ENCODE peak calls at places on chromosome 10, in five cellular contexts. B is WTC11, V is HepG2, G is GM12878, Q is H1. U is an unnamed sample.

GRCh38 chr10:76547352-76547972 is 1090.1 kb downstream of the KCNMA1 start:
- DNase-seq in G (no peak), B (peak; percentile 84), V (peak; percentile 74), Q (peak; percentile 86), U (peak; percentile 93)

GRCh38 chr10:118979661-118980060 is 49.9 kb upstream of the NANOS1 start:
- DNase-seq in B (no peak), V (no peak), Q (no peak), G (no peak), U (no peak)

GRCh38 chr10:14815681-14816080 is 22.2 kb downstream of the CDNF start:
- DNase-seq in G (no peak), Q (no peak), V (no peak), B (no peak), U (no peak)

GRCh38 chr10:104441601-104442000 is 88.0 kb downstream of the CFAP58 start:
- DNase-seq in V (no peak), B (no peak), G (no peak), Q (no peak), U (no peak)

GRCh38 chr10:63206576-63206975 is 73.4 kb downstream of the NRBF2 start:
- DNase-seq in V (no peak), B (no peak), G (no peak), Q (no peak), U (no peak)

GRCh38 chr10:44828515-44829142 is 82.5 kb upstream of the TMEM72 start:
- DNase-seq in B (no peak), Q (no peak), G (no peak), V (no peak), U (peak; percentile 20)

GRCh38 chr10:72108811-72109618 is 20.7 kb upstream of the SPOCK2 start:
- DNase-seq in G (no peak), B (no peak), Q (no peak), V (no peak), U (no peak)

GRCh38 chr10:79132681-79133381 is 64.1 kb downstream of the ZMIZ1 start:
- DNase-seq in Q (no peak), B (no peak), V (no peak), G (no peak), U (no peak)

GRCh38 chr10:97399843-97400545 is 1.1 kb downstream of the RRP12 start:
- DNase-seq in V (peak; percentile 56), B (no peak), Q (no peak), G (no peak), U (peak; percentile 39)

GRCh38 chr10:101444058-101444457 is 90.1 kb downstream of the BTRC start:
- DNase-seq in B (no peak), G (no peak), Q (no peak), V (peak; percentile 4), U (peak; percentile 24)
- TF ChIP-seq CTCF in B (no peak), G (peak; percentile 12), Q (no peak), V (peak; percentile 9), U (peak; percentile 67)

DNA sequence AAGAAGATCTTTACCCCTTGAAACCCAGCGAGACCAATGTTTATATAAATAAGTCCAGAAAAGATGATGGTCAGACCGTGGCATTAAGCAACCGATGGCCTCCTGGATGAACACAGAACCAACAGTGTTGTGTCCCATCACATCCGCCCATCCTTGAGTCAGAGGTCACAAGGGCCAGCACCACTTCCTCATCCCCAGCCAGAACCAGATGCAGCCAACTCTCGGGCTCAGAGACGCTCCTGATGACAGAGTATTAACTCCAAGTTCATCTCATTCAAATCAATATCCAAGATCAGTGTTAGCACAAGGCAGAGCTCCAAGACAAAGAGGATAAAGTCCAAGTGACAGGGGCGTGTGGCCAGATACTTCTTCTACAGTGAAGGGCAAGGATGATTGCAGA is 63.5 kb downstream of the FAM53B start:
- DNase-seq in V (no peak), Q (no peak), B (no peak), G (no peak), U (no peak)
- TF ChIP-seq CREB1 in V (no peak), Q (no peak), B (no peak), G (no peak), U (no peak)

GRCh38 chr10:36463390-36463789 is 662.0 kb upstream of the ANKRD30A start:
- DNase-seq in G (no peak), V (no peak), B (no peak), Q (no peak), U (no peak)
- TF ChIP-seq CTCF in G (no peak), V (no peak), B (no peak), Q (no peak), U (no peak)

DNA sequence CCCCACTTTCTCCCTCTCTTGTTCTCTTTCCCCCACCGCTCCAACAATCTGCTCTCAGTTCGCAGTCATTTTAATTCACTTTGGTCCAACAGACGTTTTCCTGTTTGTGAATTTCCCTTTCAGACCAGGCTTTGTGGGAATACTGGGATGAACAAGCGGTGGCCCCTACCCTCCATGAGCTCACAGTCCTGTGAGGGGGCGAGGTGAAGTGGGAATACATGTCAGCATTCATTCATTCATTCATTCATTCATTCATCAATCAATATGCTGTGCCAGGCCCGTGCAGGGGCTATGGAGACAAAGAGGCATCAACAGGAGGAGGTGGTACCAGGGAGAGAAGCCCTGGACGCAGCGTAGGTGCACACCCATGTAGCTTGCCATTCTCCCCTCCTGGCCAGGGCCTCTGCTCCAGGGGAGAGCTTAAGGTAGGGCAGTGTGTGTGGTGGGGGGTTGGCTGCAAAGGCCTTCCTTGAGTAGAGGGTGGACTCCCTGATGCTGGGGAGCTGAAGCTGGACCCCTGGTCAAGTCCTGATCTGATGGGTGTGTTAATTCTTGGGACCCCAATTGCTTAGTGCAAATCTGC is 16.1 kb downstream of the PRF1 start:
- DNase-seq in Q (no peak), V (no peak), B (no peak), G (no peak), U (no peak)
- TF ChIP-seq CREB1 in Q (no peak), V (no peak), B (no peak), G (no peak), U (no peak)

DNA sequence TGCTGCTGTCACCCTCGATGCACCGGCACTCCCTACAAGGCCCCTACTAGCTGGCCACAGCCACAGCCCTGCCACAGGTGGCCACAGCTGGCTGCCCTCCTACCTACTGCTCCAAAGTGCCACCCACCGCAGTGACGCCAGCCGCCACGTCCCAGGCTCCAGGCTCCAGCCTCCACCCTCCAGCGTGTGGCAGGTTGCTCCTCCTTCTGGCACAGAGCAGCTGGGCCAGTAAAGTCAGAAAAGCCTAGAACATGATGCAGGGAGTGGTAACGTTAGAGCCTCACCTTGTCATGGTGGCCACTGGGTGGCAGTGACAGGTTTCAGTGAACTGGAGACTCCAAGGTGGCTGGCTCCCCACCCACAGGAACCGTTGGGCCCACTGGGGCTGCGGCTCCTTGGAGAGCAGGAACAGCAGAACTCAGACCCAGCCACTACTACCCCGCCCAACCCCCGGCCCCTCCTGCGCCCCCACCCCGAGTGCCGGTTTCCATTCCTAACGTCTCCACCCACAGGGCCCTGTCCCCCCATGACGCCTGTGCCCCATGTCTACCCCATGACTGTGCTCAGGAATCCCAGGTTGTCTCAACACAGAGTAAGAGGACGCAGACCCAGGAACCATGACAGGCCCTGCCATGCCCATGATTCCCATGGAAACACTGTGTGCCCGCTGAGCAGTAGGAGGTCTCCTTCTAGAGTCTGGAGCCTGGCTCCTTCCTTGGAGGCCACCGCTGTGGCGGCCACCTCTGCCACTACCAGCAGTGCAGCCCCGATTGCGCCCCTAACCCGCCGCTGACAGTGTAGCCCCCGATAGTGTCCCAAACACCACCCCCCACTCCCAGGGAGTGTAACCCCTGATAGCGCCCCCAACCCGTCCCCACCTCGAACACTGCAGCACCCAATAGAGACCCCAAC is 52.3 kb upstream of the ZNF33B start:
- DNase-seq in B (peak; percentile 37), G (no peak), V (peak; percentile 14), Q (no peak), U (peak; percentile 72)
- TF ChIP-seq CTCF in B (peak; percentile 16), G (peak; percentile 15), V (peak; percentile 61), Q (peak; percentile 35), U (peak; percentile 72)

GRCh38 chr10:92868557-92868956 is 20.2 kb downstream of the EXOC6 start:
- DNase-seq in V (no peak), B (no peak), Q (no peak), G (no peak), U (no peak)

GRCh38 chr10:92867235-92867634 is 18.9 kb downstream of the EXOC6 start:
- DNase-seq in G (no peak), Q (no peak), B (no peak), V (no peak), U (no peak)

GRCh38 chr10:92876509-92877036 is 28.3 kb downstream of the EXOC6 start:
- DNase-seq in B (no peak), Q (no peak), V (no peak), G (no peak), U (no peak)

GRCh38 chr10:92873029-92873428 is 24.7 kb downstream of the EXOC6 start:
- DNase-seq in V (peak; percentile 33), B (no peak), Q (no peak), G (no peak), U (no peak)
- TF ChIP-seq CREB1 in V (no peak), B (no peak), Q (no peak), G (no peak), U (no peak)

DNA sequence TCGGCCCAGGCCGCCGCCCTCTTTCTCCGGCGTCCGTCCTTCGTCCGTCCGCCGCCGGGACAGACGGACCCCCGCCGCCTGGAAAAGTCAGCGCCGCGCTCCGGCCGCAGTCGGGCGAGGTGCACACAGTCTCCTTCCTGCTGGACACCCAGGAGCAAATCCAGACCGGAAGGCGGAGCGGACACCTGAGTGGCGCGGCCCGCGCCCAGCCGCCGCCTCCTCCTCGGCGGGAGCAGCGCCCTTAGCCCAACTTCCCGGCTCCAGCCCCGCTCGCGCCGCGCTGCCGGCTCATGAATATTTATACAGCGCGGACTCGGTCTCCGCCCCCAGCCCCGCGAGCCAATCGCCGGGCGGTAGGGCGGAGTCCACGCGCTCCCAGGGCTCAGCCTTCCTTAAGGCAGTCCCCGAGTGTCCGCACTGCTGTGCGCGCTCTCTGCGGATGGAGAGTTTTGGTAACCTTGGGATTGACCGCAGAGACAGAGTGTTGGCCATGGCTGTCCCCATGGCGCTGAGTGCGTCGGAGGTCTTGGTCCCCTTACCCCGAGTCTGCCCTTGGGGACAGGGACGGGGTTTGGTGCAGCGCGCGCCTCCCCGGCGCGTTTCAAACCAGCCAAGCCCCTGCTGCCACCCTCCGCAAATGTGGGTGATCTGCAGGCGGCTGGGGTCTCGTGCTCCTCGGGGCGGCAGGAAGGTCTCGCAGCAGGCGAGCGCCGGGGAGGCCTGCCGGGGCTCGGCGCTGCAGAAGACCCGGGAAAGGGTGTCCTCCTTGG is at the start of gene FZD8:
- DNase-seq in Q (peak; percentile 88), B (peak; percentile 92), G (no peak), V (peak; percentile 68), U (peak; percentile 96)
- TF ChIP-seq CTCF in Q (peak; percentile 9), B (no peak), G (no peak), V (peak; percentile 40), U (no peak)

U was measured in GM23338.